ENCODE peak calls at places on chromosomes 6 and 20, in five cellular contexts. G is pancreas, I is RWPE1, Z is fibroblast of lung, S is WERI-Rb-1. K is an unnamed sample.
A peak's percentile ranks its signal among the peaks of the same experiment; 100 is the strongest.

GRCh38 chr6:108799791-108800190 is 48.4 kb upstream of the ARMC2 start:
- DNase-seq in Z (no peak), S (no peak), I (no peak), G (no peak), K (no peak)

GRCh38 chr6:20978176-20978614 is 443.9 kb downstream of the CDKAL1 start:
- DNase-seq in Z (peak; percentile 71), S (no peak), I (no peak), G (no peak), K (peak; percentile 44)

GRCh38 chr6:168865-169455 is 123.3 kb upstream of the DUSP22 start:
- DNase-seq in S (no peak), Z (peak; percentile 38), I (peak; percentile 54), G (no peak), K (peak; percentile 75)

GRCh38 chr6:117674503-117674902 is 766 bp upstream of the NUS1 start:
- DNase-seq in G (no peak), Z (no peak), S (no peak), I (no peak), K (no peak)

GRCh38 chr6:30615958-30616810 is 859 bp downstream of the PPP1R10 start:
- DNase-seq in I (no peak), S (peak; percentile 82), Z (peak; percentile 25), G (no peak), K (peak; percentile 45)

GRCh38 chr6:125931733-125932450 is 24.7 kb upstream of the HINT3 start:
- DNase-seq in S (no peak), I (no peak), G (no peak), Z (peak; percentile 52), K (no peak)

GRCh38 chr20:50819344-50819743 is 24.5 kb downstream of the BCAS4 start:
- DNase-seq in G (no peak), S (no peak), Z (no peak), I (no peak), K (no peak)

GRCh38 chr6:122116912-122117663 is 282.4 kb upstream of the HSF2 start:
- DNase-seq in S (no peak), G (no peak), Z (no peak), I (no peak), K (no peak)

GRCh38 chr6:144990768-144991167 is 705.6 kb downstream of the UTRN start:
- DNase-seq in G (no peak), I (no peak), S (no peak), Z (no peak), K (no peak)

GRCh38 chr6:30025197-30025596 is 35.9 kb upstream of the POLR1H start:
- DNase-seq in I (no peak), S (no peak), G (no peak), Z (no peak), K (no peak)

GRCh38 chr20:61639200-61639599 is 387.1 kb downstream of the CDH4 start:
- DNase-seq in S (no peak), G (no peak), Z (peak; percentile 37), I (peak; percentile 62), K (no peak)

GRCh38 chr6:136114661-136115060 is 135.4 kb downstream of the MTFR2 start:
- DNase-seq in G (no peak), Z (no peak), S (no peak), I (no peak), K (no peak)

GRCh38 chr6:42774201-42774600 is 7.7 kb upstream of the BICRAL start:
- DNase-seq in I (no peak), S (no peak), Z (no peak), G (no peak), K (no peak)

GRCh38 chr6:89044988-89045387 is 35.6 kb upstream of the PNRC1 start:
- DNase-seq in S (no peak), I (no peak), Z (no peak), G (no peak), K (no peak)

GRCh38 chr20:61518424-61518951 is 266.4 kb downstream of the CDH4 start:
- DNase-seq in G (no peak), I (no peak), S (no peak), Z (no peak), K (no peak)

DNA sequence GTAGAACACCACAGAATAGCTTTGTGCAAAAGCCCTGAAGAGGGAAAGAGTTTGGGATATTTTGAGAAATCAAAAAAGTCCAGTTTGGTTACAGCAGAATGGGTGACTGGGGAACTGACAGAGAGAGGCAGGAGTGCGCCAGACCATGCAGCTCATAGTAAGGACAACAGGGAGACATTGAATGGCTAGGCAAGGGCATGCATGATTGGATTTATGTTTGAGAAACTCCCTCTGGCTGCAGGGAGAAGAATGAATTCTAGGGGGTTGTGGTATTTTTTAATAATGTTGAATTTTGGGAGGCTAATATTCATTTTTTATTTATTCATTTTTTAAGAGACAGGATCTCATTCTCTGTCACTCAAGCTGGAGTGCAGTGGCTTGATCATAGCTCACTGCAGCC is 49.9 kb downstream of the TGM2 start:
- DNase-seq in S (no peak), I (no peak), Z (no peak), G (no peak), K (no peak)
- TF ChIP-seq CTCF in S (no peak), I (no peak), Z (peak; percentile 29), G (no peak), K (no peak)

GRCh38 chr6:37788259-37788658 is 31.3 kb upstream of the ZFAND3 start:
- DNase-seq in I (peak; percentile 56), S (no peak), Z (no peak), G (no peak), K (no peak)

GRCh38 chr6:37792457-37793039 is 27.0 kb upstream of the ZFAND3 start:
- DNase-seq in G (no peak), S (no peak), I (no peak), Z (no peak), K (no peak)

GRCh38 chr6:37793067-37793466 is 26.5 kb upstream of the ZFAND3 start:
- DNase-seq in G (no peak), S (no peak), Z (no peak), I (no peak), K (peak; percentile 33)

GRCh38 chr6:37794825-37795224 is 24.7 kb upstream of the ZFAND3 start:
- DNase-seq in Z (peak; percentile 50), I (no peak), S (no peak), G (no peak), K (peak; percentile 54)

DNA sequence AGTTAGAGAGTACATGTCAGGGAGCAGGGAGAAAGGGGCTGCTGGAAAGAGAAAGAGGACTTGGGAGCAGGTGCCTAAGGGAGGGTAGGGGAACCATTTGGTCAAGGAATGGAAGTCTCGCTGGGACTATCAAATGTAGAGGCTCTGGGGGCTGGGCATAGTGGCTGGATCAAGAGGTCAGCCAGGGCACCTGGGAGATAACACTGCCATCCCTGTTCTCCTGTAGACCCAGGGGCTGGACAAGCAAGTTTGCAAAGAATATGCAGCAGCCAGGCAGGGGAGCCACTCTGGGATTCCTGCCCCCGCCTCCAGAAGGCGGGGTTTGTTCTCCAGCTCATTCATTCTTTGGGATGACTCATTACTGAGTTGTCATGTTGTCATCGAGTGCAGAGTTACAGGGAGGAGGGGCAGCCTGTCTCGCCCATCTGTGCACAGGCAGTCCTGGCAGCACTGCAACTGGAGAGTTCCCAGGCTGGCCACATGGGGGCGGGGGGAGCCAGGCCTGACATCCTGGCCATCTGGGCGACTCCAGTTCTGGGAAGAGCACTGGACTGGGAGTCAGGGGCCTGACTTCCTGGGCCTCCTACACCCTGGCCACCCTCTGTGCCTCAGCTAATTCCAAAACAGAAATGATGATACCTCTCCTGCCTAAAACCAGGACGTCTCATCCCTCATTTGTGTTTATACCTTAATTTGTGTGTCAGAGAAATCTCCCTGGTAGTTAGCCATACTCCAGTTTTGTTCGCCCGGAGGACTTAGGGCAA is 28.2 kb upstream of the ZFAND3 start:
- DNase-seq in Z (peak; percentile 96), G (peak; percentile 95), I (peak; percentile 96), S (peak; percentile 99), K (peak; percentile 96)
- TF ChIP-seq CTCF in Z (peak; percentile 92), G (peak; percentile 94), I (peak; percentile 93), S (peak; percentile 99), K (peak; percentile 97)

DNA sequence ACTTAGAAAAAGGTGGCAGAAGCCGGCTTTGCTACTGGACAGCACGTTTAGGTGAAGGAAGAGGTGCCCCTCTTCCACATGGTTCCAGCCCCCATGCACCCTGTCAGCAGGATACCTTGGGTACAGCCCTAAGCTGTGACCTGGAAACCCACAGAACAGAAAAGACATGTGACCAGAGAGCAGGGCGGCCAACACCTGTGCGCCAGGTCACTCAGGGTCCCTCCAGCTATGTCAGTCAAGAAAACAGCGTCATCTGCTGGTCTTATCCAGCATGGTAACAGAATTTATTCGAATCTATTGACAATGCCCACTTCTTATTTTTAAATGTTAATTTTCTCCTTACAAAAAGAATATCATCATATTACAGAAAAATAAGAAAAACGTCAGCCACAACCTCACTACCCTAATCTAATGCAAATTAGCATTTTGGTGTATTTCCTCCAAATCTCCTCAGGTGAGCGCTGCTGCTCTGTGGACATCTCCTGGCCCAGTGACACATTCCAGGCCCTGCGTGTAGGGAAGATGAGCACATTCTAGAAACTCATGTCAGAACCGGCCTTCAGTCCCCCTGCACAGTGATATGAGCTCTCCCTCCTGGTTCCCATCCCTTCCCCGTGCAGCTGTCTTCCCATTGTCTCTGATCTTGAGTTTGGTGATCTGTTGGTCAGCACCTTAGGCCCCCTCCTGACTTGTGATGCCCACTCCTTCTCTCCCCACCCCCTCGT is 37.2 kb downstream of the GTF2H5 start:
- DNase-seq in S (peak; percentile 62), G (no peak), Z (peak; percentile 10), I (no peak), K (no peak)
- TF ChIP-seq CTCF in S (peak; percentile 72), G (peak; percentile 51), Z (peak; percentile 47), I (no peak), K (peak; percentile 47)

DNA sequence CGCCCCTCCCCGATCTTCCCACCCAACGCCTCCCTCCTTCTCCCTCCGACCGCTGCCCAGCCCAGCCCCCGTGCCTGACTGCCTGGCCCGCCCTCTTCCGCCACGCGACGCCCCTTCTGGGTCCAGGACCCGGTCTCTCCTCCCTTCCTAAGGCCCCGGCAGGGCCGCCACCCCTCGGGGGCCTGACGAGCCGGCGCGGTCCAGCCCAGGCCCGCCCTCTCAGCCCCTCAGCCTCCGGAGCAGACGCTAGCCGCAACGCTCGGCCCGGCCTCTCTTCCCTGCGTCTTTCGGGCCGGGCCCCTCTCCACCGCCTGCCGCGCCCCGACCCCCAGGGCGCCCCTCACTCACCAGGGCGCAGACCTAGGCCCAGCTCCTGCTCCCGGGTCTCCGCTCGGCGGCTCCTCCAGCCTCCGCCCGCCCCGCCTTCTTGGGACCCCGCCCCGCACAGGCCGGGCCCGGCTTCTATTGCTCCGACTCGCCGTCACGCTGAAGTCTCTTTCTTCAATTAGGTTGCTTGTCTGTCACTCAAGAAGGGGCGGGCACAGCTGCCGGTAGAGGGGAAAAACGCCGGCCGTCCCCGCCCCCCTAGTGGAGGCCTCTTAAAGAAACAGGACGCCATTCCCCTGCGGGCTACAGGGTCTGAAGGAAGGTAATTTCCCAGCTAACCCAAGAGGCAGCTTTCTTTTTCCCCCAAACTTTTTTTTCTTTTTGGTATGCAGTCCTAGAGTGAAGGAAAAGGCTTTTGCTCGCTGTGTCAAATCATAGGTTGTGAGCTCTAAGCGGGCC is at the start of gene ELMO2:
- DNase-seq in Z (peak; percentile 97), S (peak; percentile 97), I (peak; percentile 100), G (peak; percentile 98), K (peak; percentile 94)
- TF ChIP-seq CTCF in Z (no peak), S (no peak), I (no peak), G (no peak), K (peak; percentile 20)

GRCh38 chr6:156416392-156416791 is 360.8 kb upstream of the ARID1B start:
- DNase-seq in I (no peak), Z (no peak), S (no peak), G (no peak), K (no peak)
- TF ChIP-seq CTCF in I (no peak), Z (peak; percentile 31), S (no peak), G (no peak), K (no peak)

GRCh38 chr6:140403020-140403419 is 1028.6 kb upstream of the CITED2 start:
- DNase-seq in S (no peak), G (no peak), Z (no peak), I (no peak), K (no peak)
- TF ChIP-seq CTCF in S (no peak), G (no peak), Z (no peak), I (no peak), K (no peak)